ENCODE peak calls at places on chromosomes 3 and 15, in eight cellular contexts. L is nephron progenitor cell; T is AG04450; S is neural crest cell; W is activated CD8-positive, alpha-beta T cell treated with anti-CD3 and anti-CD28 coated beads for 36 hours; K is A549; D is stomach; Z is CD8-positive, alpha-beta T cell. X is an unnamed sample.

GRCh38 chr3:43872901-43873300 is 182.2 kb downstream of the ABHD5 start:
- DNase-seq in L (no peak), T (peak), S (no peak), W (no peak), K (peak), D (no peak), Z (no peak), X (no peak)

GRCh38 chr3:134197681-134198261 is 52.9 kb downstream of the RYK start:
- DNase-seq in L (no peak), T (peak), S (no peak), W (no peak), K (peak), D (no peak), Z (no peak), X (peak)

GRCh38 chr3:51799879-51800757 is 21.1 kb upstream of the IQCF6 start:
- DNase-seq in L (peak), T (peak), S (peak), W (peak), K (peak), D (no peak), Z (no peak), X (peak)

GRCh38 chr3:178385280-178385952 is 150.8 kb upstream of the KCNMB2 start:
- DNase-seq in L (peak), T (no peak), S (peak), W (peak), K (no peak), D (no peak), Z (no peak), X (no peak)

GRCh38 chr3:14758297-14758696 is 60.5 kb upstream of the FGD5 start:
- DNase-seq in L (no peak), T (no peak), S (no peak), W (no peak), K (no peak), D (no peak), Z (no peak), X (no peak)

GRCh38 chr15:61687651-61688050 is 372.6 kb downstream of the VPS13C start:
- DNase-seq in L (no peak), T (no peak), S (no peak), W (no peak), K (no peak), D (no peak), Z (no peak), X (no peak)

GRCh38 chr3:188472331-188472730 is 318.4 kb downstream of the LPP start:
- DNase-seq in L (no peak), T (no peak), S (no peak), W (no peak), K (no peak), D (no peak), Z (no peak), X (no peak)

GRCh38 chr3:188187055-188187454 is 33.1 kb downstream of the LPP start:
- DNase-seq in L (no peak), T (no peak), S (no peak), W (no peak), K (no peak), D (no peak), Z (no peak), X (no peak)

GRCh38 chr15:48281674-48282073 is 49.6 kb upstream of the DUT start:
- DNase-seq in L (no peak), T (peak), S (no peak), W (no peak), K (no peak), D (no peak), Z (no peak), X (no peak)
- TF ChIP-seq CTCF in L (no peak), T (peak), S (peak), W (no peak), K (no peak), D (no peak), Z (no peak), X (no peak)

GRCh38 chr3:101635954-101636798 is 40.8 kb downstream of the ZBTB11 start:
- DNase-seq in L (peak), T (no peak), S (peak), W (peak), K (peak), D (peak), Z (peak), X (no peak)

GRCh38 chr3:101639280-101639963 is 37.5 kb downstream of the ZBTB11 start:
- DNase-seq in L (no peak), T (no peak), S (no peak), W (no peak), K (no peak), D (no peak), Z (no peak), X (no peak)

GRCh38 chr3:101637461-101637860 is 39.5 kb downstream of the ZBTB11 start:
- DNase-seq in L (no peak), T (no peak), S (no peak), W (no peak), K (no peak), D (no peak), Z (no peak), X (no peak)

GRCh38 chr3:101640256-101640655 is 36.7 kb downstream of the ZBTB11 start:
- DNase-seq in L (no peak), T (no peak), S (no peak), W (no peak), K (no peak), D (no peak), Z (no peak), X (no peak)

GRCh38 chr3:101638262-101638745 is 38.6 kb downstream of the ZBTB11 start:
- DNase-seq in L (peak), T (no peak), S (no peak), W (no peak), K (no peak), D (no peak), Z (no peak), X (no peak)
- TF ChIP-seq CTCF in L (no peak), T (peak), S (no peak), W (no peak), K (no peak), D (no peak), Z (no peak), X (no peak)

GRCh38 chr3:31462050-31462569 is 70.6 kb upstream of the STT3B start:
- DNase-seq in L (no peak), T (no peak), S (no peak), W (peak), K (no peak), D (no peak), Z (peak), X (no peak)
- TF ChIP-seq CTCF in L (no peak), T (no peak), S (peak), W (no peak), K (no peak), D (no peak), Z (no peak), X (no peak)

GRCh38 chr15:99425666-99426301 is 140.0 kb upstream of the MEF2A start:
- DNase-seq in L (no peak), T (no peak), S (no peak), W (no peak), K (no peak), D (peak), Z (no peak), X (no peak)
- TF ChIP-seq CTCF in L (no peak), T (no peak), S (no peak), W (no peak), K (no peak), D (peak), Z (no peak), X (peak)

DNA sequence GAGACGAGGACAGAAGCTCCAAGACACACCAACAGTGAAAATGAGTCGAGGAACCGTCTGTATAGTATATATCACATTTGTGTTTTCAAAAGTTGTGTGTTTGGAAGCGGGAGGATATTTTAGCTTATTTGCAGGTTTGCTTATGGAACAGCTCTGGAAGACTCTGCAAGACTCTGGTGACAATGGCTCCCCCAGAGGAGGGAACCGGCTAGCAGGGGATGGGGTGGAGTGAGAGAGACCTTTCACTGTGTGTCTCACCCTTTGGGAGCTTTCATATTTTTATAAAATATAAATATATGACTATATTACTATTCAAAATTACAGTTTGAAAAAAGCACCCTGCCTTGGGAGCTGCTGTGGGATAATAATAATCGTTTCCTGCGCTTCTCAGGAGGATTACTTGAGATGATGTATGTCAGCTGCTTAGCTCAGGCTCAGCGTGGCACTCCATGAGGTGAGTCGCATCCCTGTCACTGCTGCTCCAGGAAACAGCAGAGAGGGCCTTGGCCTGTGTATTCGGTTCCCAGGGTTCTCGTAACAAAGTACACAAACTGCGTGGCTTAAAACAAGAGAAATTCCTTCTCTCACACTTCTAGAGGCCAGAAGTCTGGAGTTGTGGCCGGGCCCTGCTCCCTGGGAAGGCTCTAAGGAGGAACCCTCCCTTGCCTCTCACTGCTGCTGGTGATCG is 183.9 kb downstream of the FAM43A start:
- DNase-seq in L (no peak), T (peak), S (no peak), W (no peak), K (no peak), D (no peak), Z (no peak), X (no peak)
- TF ChIP-seq CTCF in L (no peak), T (no peak), S (no peak), W (no peak), K (no peak), D (no peak), Z (no peak), X (no peak)

DNA sequence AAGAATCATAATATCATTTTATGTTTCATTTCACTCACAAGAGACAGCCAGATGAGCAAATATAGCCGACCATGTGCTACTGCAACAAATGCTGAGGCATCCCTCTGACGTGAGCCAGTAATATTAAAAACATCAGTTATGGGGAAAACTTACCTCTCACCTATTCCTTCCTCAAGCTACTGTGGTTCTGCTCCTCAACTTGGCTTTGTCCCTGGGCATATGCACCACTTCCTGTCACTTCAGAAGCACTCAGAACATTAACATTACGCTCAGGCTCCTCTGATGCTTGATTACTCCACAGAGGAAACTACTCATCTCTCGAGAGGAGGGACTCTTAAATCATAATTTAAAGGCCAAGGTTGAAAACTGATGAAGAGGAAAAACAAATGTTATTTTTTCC is 457.0 kb upstream of the ALCAM start:
- DNase-seq in L (no peak), T (no peak), S (no peak), W (no peak), K (no peak), D (no peak), Z (no peak), X (no peak)
- TF ChIP-seq CTCF in L (no peak), T (no peak), S (no peak), W (no peak), K (no peak), D (no peak), Z (no peak), X (no peak)